ENCODE peak calls at places on chromosomes 1 and 21, in six cellular contexts. Q is transverse colon, L is cardiac muscle cell, A is adrenal gland, U is mammary epithelial cell, I is psoas muscle. E is an unnamed sample.

GRCh38 chr1:150872572-150872971 is 3.8 kb downstream of the ARNT start:
- DNase-seq in I (no peak), A (no peak), U (no peak), L (no peak), Q (no peak), E (no peak)

GRCh38 chr1:7278827-7279752 is 492.0 kb upstream of the VAMP3 start:
- DNase-seq in A (no peak), U (no peak), I (no peak), L (no peak), Q (no peak), E (no peak)

GRCh38 chr1:215793210-215793609 is 226.1 kb downstream of the KCTD3 start:
- DNase-seq in I (no peak), U (peak; percentile 32), L (peak; percentile 45), A (no peak), Q (no peak), E (no peak)

GRCh38 chr1:221669441-221669840 is 72.4 kb downstream of the DUSP10 start:
- DNase-seq in U (peak; percentile 74), A (no peak), L (no peak), I (no peak), Q (no peak), E (no peak)

GRCh38 chr1:15678578-15678977 is 5.5 kb upstream of the PLEKHM2 start:
- DNase-seq in U (peak; percentile 90), L (peak; percentile 79), Q (no peak), A (no peak), I (no peak), E (no peak)

GRCh38 chr1:66777846-66778245 is 23.2 kb downstream of the INSL5 start:
- DNase-seq in U (no peak), L (no peak), Q (no peak), A (no peak), I (no peak), E (no peak)

GRCh38 chr1:113036639-113037321 is 36.2 kb upstream of the LRIG2 start:
- DNase-seq in I (no peak), A (no peak), L (no peak), U (peak; percentile 84), Q (no peak), E (no peak)

GRCh38 chr1:7223334-7224080 is 438.3 kb downstream of the CAMTA1 start:
- DNase-seq in U (peak; percentile 54), L (peak; percentile 3), Q (no peak), I (no peak), A (no peak), E (no peak)

GRCh38 chr1:204075116-204075636 is 2.3 kb downstream of the SOX13 start:
- DNase-seq in L (peak; percentile 51), Q (peak; percentile 67), A (peak; percentile 41), U (no peak), I (no peak), E (no peak)

GRCh38 chr1:6414443-6414844 is 5.3 kb downstream of the HES2 start:
- DNase-seq in A (no peak), L (peak; percentile 45), I (no peak), U (peak; percentile 100), Q (peak; percentile 56), E (no peak)

GRCh38 chr1:233252436-233252835 is 43.1 kb downstream of the PCNX2 start:
- DNase-seq in U (no peak), A (peak; percentile 24), Q (peak; percentile 14), I (no peak), L (peak; percentile 29), E (no peak)

GRCh38 chr1:46133181-46133658 is 791 bp upstream of the PIK3R3 start:
- DNase-seq in A (peak; percentile 80), L (no peak), I (peak; percentile 71), U (no peak), Q (no peak), E (peak; percentile 83)

GRCh38 chr1:1250828-1251284 is 4.3 kb upstream of the C1QTNF12 start:
- DNase-seq in U (peak; percentile 83), I (peak; percentile 14), Q (no peak), A (no peak), L (no peak), E (no peak)

GRCh38 chr1:45552309-45552708 is 1.7 kb downstream of the AKR1A1 start:
- DNase-seq in Q (peak; percentile 58), A (peak; percentile 16), U (peak; percentile 87), L (no peak), I (no peak), E (no peak)

GRCh38 chr21:23574932-23575331 is 2032.3 kb downstream of the MRPL39 start:
- DNase-seq in L (no peak), U (no peak), Q (no peak), I (no peak), A (no peak), E (no peak)

GRCh38 chr1:31376374-31377134 is 3.7 kb upstream of the FABP3 start:
- DNase-seq in U (peak; percentile 68), A (no peak), Q (no peak), L (peak; percentile 84), I (no peak), E (no peak)

GRCh38 chr1:22284236-22284635 is 141.3 kb upstream of the WNT4 start:
- DNase-seq in I (no peak), Q (no peak), A (no peak), U (no peak), L (no peak), E (no peak)

GRCh38 chr1:114236517-114236916 is 82.8 kb upstream of the SYT6 start:
- DNase-seq in I (no peak), Q (no peak), A (no peak), U (no peak), L (no peak), E (no peak)

GRCh38 chr21:44512496-44513388 is 27.3 kb downstream of the KRTAP10-1 start:
- DNase-seq in A (no peak), Q (no peak), U (no peak), L (no peak), I (no peak), E (peak; percentile 54)

GRCh38 chr21:44514746-44515358 is 25.1 kb downstream of the KRTAP10-1 start:
- DNase-seq in U (no peak), I (no peak), L (no peak), A (no peak), Q (no peak), E (no peak)

GRCh38 chr21:44511938-44512275 is 28.1 kb downstream of the KRTAP10-1 start:
- DNase-seq in L (no peak), A (no peak), U (no peak), Q (no peak), I (no peak), E (no peak)

GRCh38 chr21:44514218-44514520 is 25.8 kb downstream of the KRTAP10-1 start:
- DNase-seq in U (no peak), A (no peak), I (no peak), Q (no peak), L (no peak), E (no peak)

GRCh38 chr21:44513389-44514217 is 26.4 kb downstream of the KRTAP10-1 start:
- DNase-seq in A (no peak), L (no peak), I (no peak), U (no peak), Q (no peak), E (peak; percentile 19)
- H3K4me1 ChIP-seq in A (no peaks in the 10 kb centered on the region), L (no peaks in the 10 kb centered on the region), I (no peaks in the 10 kb centered on the region), U (peaks cover 10% of the 10 kb centered on the region), Q (peaks cover 6% of the 10 kb centered on the region), E (peaks cover 3% of the 10 kb centered on the region)

GRCh38 chr1:95793893-95794292 is 559.9 kb downstream of the RWDD3 start:
- DNase-seq in A (no peak), Q (no peak), U (peak; percentile 4), L (peak; percentile 1), I (no peak), E (no peak)
- TF ChIP-seq CTCF in A (no peak), Q (no peak), U (peak; percentile 32), L (no peak), I (no peak), E (no peak)

DNA sequence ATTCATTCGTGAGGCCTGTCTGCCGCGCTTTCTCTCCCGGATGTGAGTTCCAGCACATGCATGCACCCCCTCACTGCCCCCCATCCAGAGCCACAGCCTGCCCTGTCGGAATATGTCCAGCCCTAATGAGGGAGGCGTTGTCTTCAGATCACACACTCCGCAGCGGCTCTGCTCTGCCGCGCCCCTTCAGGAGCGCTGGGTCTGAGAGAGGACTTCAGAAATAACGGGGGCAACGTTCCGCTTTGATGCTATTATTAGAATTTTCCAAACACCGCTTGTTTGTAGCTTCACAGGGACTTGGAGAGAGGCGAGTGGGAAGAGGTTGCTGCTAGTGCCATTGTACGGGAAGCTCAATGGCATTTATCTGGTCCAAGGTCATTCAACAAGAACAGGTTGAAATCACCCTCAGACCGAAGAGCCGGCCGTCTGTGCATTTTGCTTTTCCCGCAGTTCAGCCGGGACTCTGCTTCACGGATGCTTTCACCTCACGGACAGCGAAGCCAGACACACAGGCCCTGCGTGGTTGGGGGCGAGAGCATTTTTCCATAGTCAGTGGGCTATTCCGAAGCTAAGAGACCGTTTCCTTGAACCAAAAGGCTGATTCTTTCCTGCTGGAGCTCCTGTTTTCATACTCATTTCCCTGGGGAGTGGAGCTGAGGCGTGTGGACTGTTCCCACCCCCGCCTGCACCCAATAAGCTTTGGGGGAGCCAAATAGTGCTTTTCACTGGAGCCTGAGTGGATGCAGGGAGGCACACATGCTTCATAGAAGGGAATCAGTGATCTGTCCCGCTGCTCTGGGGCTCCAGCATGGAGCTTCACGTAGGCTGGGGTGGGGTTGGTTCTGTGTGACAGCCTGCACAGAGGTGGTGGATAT is 69.7 kb downstream of the GALNT2 start:
- DNase-seq in U (no peak), Q (no peak), I (no peak), L (no peak), A (no peak), E (no peak)
- H3K4me1 ChIP-seq in U (peaks cover 6% of the 10 kb centered on the region), Q (peaks cover 29% of the 10 kb centered on the region), I (peaks cover 40% of the 10 kb centered on the region), L (peaks cover 57% of the 10 kb centered on the region), A (peaks cover 40% of the 10 kb centered on the region), E (peaks cover 33% of the 10 kb centered on the region)

GRCh38 chr1:161177112-161177935 is at the start of gene B4GALT3:
- DNase-seq in U (peak; percentile 76), I (peak; percentile 91), A (peak; percentile 90), Q (peak; percentile 94), L (peak; percentile 84), E (peak; percentile 92)
- TF ChIP-seq CTCF in U (peak; percentile 34), I (peak; percentile 18), A (peak; percentile 17), Q (no peak), L (no peak), E (no peak)

E was measured in heart left ventricle.